ENCODE peak calls at places on chromosomes 7 and 10, in eight cellular contexts. E is A549, J is IMR-90, N is spleen, S is right lobe of liver, P is H1, Y is stomach, W is GM12878. Q is an unnamed sample.
A peak's percentile ranks its signal among the peaks of the same experiment; 100 is the strongest.

GRCh38 chr10:100997364-100998182 is 2.0 kb upstream of the LZTS2 start:
- DNase-seq in E (peak; percentile 94), W (no peak), P (peak; percentile 71), S (peak; percentile 89), Y (peak; percentile 84), N (peak; percentile 95), J (peak; percentile 65), Q (peak; percentile 82)

GRCh38 chr10:92240289-92241157 is 50.4 kb downstream of the CPEB3 start:
- DNase-seq in W (peak; percentile 53), N (peak; percentile 75), E (peak; percentile 76), S (peak; percentile 67), Y (peak; percentile 70), P (no peak), J (peak; percentile 70), Q (peak; percentile 73)

GRCh38 chr10:121994429-121994881 is 5.5 kb downstream of the TACC2 start:
- DNase-seq in N (no peak), W (no peak), S (no peak), P (no peak), Y (peak; percentile 73), J (no peak), E (no peak), Q (no peak)

GRCh38 chr10:7670157-7670556 is 3.4 kb upstream of the ITIH5 start:
- DNase-seq in P (no peak), N (no peak), S (no peak), E (no peak), W (no peak), Y (no peak), J (no peak), Q (no peak)

GRCh38 chr10:1526427-1527055 is 210.8 kb downstream of the ADARB2 start:
- DNase-seq in S (no peak), N (no peak), Y (no peak), J (no peak), E (no peak), P (no peak), W (no peak), Q (no peak)

GRCh38 chr10:69902835-69903535 is 101.3 kb downstream of the COL13A1 start:
- DNase-seq in E (no peak), P (no peak), W (no peak), S (peak; percentile 96), Y (peak; percentile 74), J (no peak), N (no peak), Q (no peak)

GRCh38 chr10:107275806-107276205 is 111.3 kb upstream of the SORCS1 start:
- DNase-seq in J (no peak), N (no peak), E (no peak), Y (no peak), W (no peak), P (no peak), S (no peak), Q (no peak)

GRCh38 chr7:18890885-18891621 is 226.4 kb downstream of the TWIST1 start:
- DNase-seq in S (no peak), N (no peak), J (peak; percentile 39), W (no peak), E (no peak), Y (no peak), P (no peak), Q (no peak)

GRCh38 chr7:85230623-85231022 is 43.8 kb upstream of the SEMA3D start:
- DNase-seq in W (no peak), N (no peak), P (no peak), Y (no peak), E (no peak), S (no peak), J (no peak), Q (no peak)

GRCh38 chr7:35723011-35723410 is 28.1 kb upstream of the HERPUD2 start:
- DNase-seq in E (no peak), S (no peak), J (peak; percentile 54), Y (no peak), P (no peak), N (no peak), W (no peak), Q (no peak)

GRCh38 chr10:103881420-103882284 is 26.3 kb upstream of the SH3PXD2A start:
- DNase-seq in J (no peak), W (no peak), S (no peak), P (no peak), E (no peak), N (no peak), Y (no peak), Q (no peak)

GRCh38 chr7:100162874-100163533 is 4.5 kb upstream of the TRAPPC14 start:
- DNase-seq in S (no peak), J (no peak), W (no peak), E (no peak), P (no peak), N (peak; percentile 73), Y (no peak), Q (no peak)

GRCh38 chr10:44577533-44577932 is 192.6 kb upstream of the CXCL12 start:
- DNase-seq in W (no peak), E (no peak), Y (no peak), P (no peak), N (no peak), J (no peak), S (no peak), Q (no peak)
- H3K27ac ChIP-seq in W (no peak overlapping the region), E (no peak overlapping the region), Y (no peak overlapping the region), P (no peak overlapping the region), N (no peak overlapping the region), J (no peak overlapping the region), S (no peak overlapping the region), Q (no peak overlapping the region)

DNA sequence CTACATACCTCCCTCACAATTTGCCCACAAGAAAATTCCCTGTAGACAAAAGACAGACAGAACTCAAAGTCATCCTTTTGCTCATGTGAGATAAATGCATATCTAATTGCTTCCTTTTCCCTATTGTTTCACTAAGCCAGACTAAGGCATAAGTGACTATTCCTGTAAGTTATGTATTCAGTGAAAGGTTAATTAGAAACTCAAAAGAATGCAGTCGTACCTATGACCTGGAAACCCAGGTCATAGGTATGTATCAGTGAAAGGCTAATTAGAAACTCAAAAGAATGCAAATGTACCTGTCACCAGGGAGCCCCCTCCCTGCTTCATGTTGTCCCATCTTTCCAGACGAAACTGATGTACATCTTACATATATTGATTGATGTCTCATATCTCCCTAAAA is 10.3 kb upstream of the GARS1 start:
- DNase-seq in Y (no peak), W (no peak), P (no peak), N (no peak), E (no peak), J (no peak), S (no peak), Q (no peak)
- H3K4me3 ChIP-seq in Y (no peak overlapping the region), W (no peak overlapping the region), P (peak overlapping the region; percentile 34), N (no peak overlapping the region), E (no peak overlapping the region), J (no peak overlapping the region), S (no peak overlapping the region), Q (no peak overlapping the region)

DNA sequence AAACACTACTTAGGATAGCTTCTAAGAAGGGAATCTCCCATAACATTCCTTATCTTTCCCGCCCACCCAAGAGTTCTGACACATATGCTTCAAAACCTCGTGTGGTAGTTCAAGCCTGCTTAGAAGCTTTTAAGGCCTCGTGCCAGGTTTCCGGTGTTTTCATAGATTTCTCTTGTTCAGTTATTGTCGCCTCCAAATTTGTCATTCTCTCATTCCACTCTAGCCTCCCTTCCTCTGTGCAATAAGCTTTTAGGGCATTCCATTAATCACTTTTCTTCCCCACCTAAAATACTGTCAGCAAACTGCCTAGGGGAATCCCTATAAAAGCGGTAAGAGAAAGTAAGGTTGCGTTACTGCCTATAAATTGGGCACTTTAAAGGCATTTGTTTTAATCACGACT is 718 bp upstream of the BPGM start:
- DNase-seq in E (no peak), J (peak; percentile 65), Y (no peak), N (no peak), P (no peak), S (no peak), W (no peak), Q (peak; percentile 28)
- TF ChIP-seq POLR2A in E (no peak), J (no peak), Y (no peak), N (no peak), P (no peak), S (no peak), W (no peak), Q (no peak)

GRCh38 chr7:66634816-66635215 is 6.1 kb downstream of the KCTD7 start:
- DNase-seq in N (no peak), J (no peak), P (no peak), S (no peak), Y (no peak), W (no peak), E (no peak), Q (no peak)
- H3K27ac ChIP-seq in N (no peak overlapping the region), J (peak overlapping the region; percentile 49), P (no peak overlapping the region), S (no peak overlapping the region), Y (peak overlapping the region; percentile 20), W (peak overlapping the region; percentile 46), E (no peak overlapping the region), Q (no peak overlapping the region)

GRCh38 chr7:116930156-116930913 is 23.0 kb upstream of the ST7 start:
- DNase-seq in E (peak; percentile 76), S (peak; percentile 85), Y (peak; percentile 89), W (peak; percentile 44), P (peak; percentile 68), J (peak; percentile 82), N (peak; percentile 93), Q (peak; percentile 81)
- H3K4me3 ChIP-seq in E (no peak overlapping the region), S (no peak overlapping the region), Y (no peak overlapping the region), W (no peak overlapping the region), P (no peak overlapping the region), J (no peak overlapping the region), N (no peak overlapping the region), Q (no peak overlapping the region)

Q was measured in adrenal gland.